ENCODE peak calls at places on chromosomes 5 and 9, in four cellular contexts. A is transverse colon, D is stomach, Z is A549. M is an unnamed sample.

GRCh38 chr5:142888469-142889085 is 118.4 kb downstream of the ARHGAP26 start:
- DNase-seq in A (no peak), D (no peak), Z (peak), M (no peak)

GRCh38 chr5:126107381-126107780 is 315.8 kb upstream of the GRAMD2B start:
- DNase-seq in D (no peak), A (no peak), Z (no peak), M (no peak)

GRCh38 chr5:38467353-38468040 is 88.9 kb downstream of the LIFR start:
- DNase-seq in A (no peak), Z (no peak), D (peak), M (peak)

GRCh38 chr5:90640484-90641059 is 82.0 kb downstream of the ADGRV1 start:
- DNase-seq in D (no peak), A (no peak), Z (no peak), M (no peak)

GRCh38 chr5:157568717-157569116 is 6.9 kb downstream of the ADAM19 start:
- DNase-seq in D (no peak), Z (no peak), A (no peak), M (no peak)

GRCh38 chr5:136195971-136196577 is 3.1 kb upstream of the SMIM32 start:
- DNase-seq in D (no peak), Z (no peak), A (no peak), M (no peak)

GRCh38 chr9:2602704-2603116 is 18.9 kb upstream of the VLDLR start:
- DNase-seq in Z (no peak), D (no peak), A (no peak), M (no peak)

GRCh38 chr5:151686673-151687378 is at the start of gene SPARC:
- DNase-seq in A (peak), D (no peak), Z (no peak), M (peak)

GRCh38 chr5:30878751-30879150 is 314.7 kb upstream of the CDH6 start:
- DNase-seq in Z (no peak), D (no peak), A (no peak), M (no peak)

GRCh38 chr9:136975624-136976023 is 1.7 kb upstream of the PTGDS start:
- DNase-seq in D (no peak), A (no peak), Z (no peak), M (no peak)

GRCh38 chr5:177529247-177529901 is 12.6 kb upstream of the DDX41 start:
- DNase-seq in Z (no peak), D (no peak), A (no peak), M (no peak)

GRCh38 chr9:128555180-128555721 is 2.9 kb downstream of the SPTAN1 start:
- DNase-seq in A (no peak), Z (peak), D (no peak), M (no peak)

GRCh38 chr9:112443636-112444035 is 43.0 kb upstream of the KIAA1958 start:
- DNase-seq in Z (no peak), A (no peak), D (no peak), M (no peak)

GRCh38 chr5:132459031-132459982 is 31.3 kb downstream of the IRF1 start:
- DNase-seq in D (peak), A (peak), Z (no peak), M (no peak)

GRCh38 chr9:135692410-135692809 is 6.9 kb downstream of the SOHLH1 start:
- DNase-seq in D (no peak), Z (no peak), A (no peak), M (no peak)

GRCh38 chr5:140351609-140352334 is 5.4 kb upstream of the HBEGF start:
- DNase-seq in Z (peak), A (peak), D (no peak), M (peak)

GRCh38 chr5:67361932-67362729 is 165.5 kb upstream of the CD180 start:
- DNase-seq in A (no peak), D (no peak), Z (no peak), M (no peak)

GRCh38 chr9:97638666-97639065 is 5.0 kb downstream of the NCBP1 start:
- DNase-seq in A (no peak), Z (peak), D (no peak), M (no peak)

GRCh38 chr9:95462419-95463121 is 54.2 kb downstream of the PTCH1 start:
- DNase-seq in A (peak), D (peak), Z (no peak), M (peak)

GRCh38 chr9:92728831-92729734 is 35.5 kb downstream of the BICD2 start:
- DNase-seq in D (peak), A (peak), Z (no peak), M (no peak)

GRCh38 chr5:135246605-135246922 is 152.5 kb downstream of the MACROH2A1 start:
- DNase-seq in A (no peak), Z (no peak), D (no peak), M (no peak)

GRCh38 chr9:94758844-94759243 is 32.3 kb downstream of the AOPEP start:
- DNase-seq in Z (no peak), D (no peak), A (no peak), M (no peak)

GRCh38 chr9:137459601-137460362 is 648 bp upstream of the NSMF start:
- DNase-seq in D (no peak), A (no peak), Z (no peak), M (peak)

GRCh38 chr5:171450423-171451246 is 31.2 kb downstream of the FGF18 start:
- DNase-seq in A (peak), Z (no peak), D (peak), M (peak)

GRCh38 chr9:127915801-127916664 is 808 bp downstream of the ST6GALNAC4 start:
- DNase-seq in Z (no peak), D (no peak), A (peak), M (no peak)

GRCh38 chr5:109062669-109063068 is 315.0 kb downstream of the FER start:
- DNase-seq in D (no peak), Z (no peak), A (no peak), M (no peak)

GRCh38 chr9:129006328-129007034 is 21.6 kb downstream of the SH3GLB2 start:
- DNase-seq in Z (peak), D (peak), A (peak), M (peak)

GRCh38 chr5:141560725-141561483 is 57.9 kb downstream of the DIAPH1 start:
- DNase-seq in Z (no peak), A (peak), D (peak), M (peak)

GRCh38 chr5:157253547-157253946 is 12.4 kb upstream of the CYFIP2 start:
- DNase-seq in Z (peak), D (peak), A (peak), M (peak)

GRCh38 chr5:123157797-123158528 is 68.9 kb downstream of the PRDM6 start:
- DNase-seq in D (no peak), A (no peak), Z (no peak), M (no peak)

GRCh38 chr5:135833961-135834638 is 363 bp upstream of the SLC25A48 start:
- DNase-seq in A (no peak), Z (no peak), D (no peak), M (no peak)

GRCh38 chr5:92337772-92338234 is 954.7 kb upstream of the ARRDC3 start:
- DNase-seq in Z (no peak), A (no peak), D (no peak), M (no peak)

GRCh38 chr5:143241892-143242291 is 161.6 kb downstream of the NR3C1 start:
- DNase-seq in A (no peak), Z (no peak), D (no peak), M (no peak)

GRCh38 chr5:144004146-144004545 is 166.3 kb downstream of the YIPF5 start:
- DNase-seq in D (no peak), A (no peak), Z (no peak), M (no peak)

GRCh38 chr5:14204785-14205321 is 61.7 kb downstream of the TRIO start:
- DNase-seq in D (peak), Z (peak), A (peak), M (peak)

DNA sequence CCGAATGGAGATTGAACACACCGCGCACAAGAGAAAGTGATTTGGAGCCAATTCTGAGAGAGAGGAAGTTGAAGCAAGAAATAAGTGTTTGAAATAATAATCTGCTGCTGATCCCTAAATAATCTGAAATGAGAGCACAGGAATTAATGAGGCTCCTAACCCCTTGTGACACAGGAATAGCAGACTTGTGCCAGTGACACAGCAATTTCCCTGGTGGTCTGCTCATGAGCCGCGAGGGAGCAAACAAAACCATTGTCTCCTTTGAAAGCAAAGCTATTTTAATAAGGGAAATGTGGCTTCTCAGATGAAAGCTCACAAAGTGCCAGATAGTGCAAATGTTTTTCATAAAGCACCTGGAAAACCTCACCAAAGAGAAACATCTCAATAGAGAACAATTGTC is 936.1 kb upstream of the WWC1 start:
- DNase-seq in D (no peak), A (no peak), Z (no peak), M (no peak)
- H3K4me3 ChIP-seq in D (no peak), A (no peak), Z (no peak), M (no peak)

DNA sequence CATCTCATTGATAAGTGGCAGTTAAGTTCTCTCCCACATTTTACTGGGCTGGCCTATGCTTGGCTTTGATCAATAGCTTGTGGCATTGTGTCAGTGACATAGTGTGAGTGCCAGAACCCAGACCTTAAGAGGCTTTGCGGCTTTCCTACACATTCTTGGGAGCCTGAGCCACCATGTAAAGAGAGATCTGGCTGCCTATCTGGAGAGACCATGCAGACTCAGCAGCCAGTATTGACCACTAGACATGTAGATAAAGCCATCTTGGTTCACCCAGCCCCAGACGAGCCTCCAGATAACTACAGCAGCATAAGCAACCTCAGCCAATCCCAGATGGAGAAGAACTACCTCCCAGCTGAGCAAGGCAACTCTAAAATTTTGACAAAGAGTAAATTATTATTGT is 28.6 kb downstream of the C9orf153 start:
- DNase-seq in D (no peak), A (no peak), Z (no peak), M (no peak)
- TF ChIP-seq EP300 in D (no peak), A (no peak), Z (no peak), M (no peak)

DNA sequence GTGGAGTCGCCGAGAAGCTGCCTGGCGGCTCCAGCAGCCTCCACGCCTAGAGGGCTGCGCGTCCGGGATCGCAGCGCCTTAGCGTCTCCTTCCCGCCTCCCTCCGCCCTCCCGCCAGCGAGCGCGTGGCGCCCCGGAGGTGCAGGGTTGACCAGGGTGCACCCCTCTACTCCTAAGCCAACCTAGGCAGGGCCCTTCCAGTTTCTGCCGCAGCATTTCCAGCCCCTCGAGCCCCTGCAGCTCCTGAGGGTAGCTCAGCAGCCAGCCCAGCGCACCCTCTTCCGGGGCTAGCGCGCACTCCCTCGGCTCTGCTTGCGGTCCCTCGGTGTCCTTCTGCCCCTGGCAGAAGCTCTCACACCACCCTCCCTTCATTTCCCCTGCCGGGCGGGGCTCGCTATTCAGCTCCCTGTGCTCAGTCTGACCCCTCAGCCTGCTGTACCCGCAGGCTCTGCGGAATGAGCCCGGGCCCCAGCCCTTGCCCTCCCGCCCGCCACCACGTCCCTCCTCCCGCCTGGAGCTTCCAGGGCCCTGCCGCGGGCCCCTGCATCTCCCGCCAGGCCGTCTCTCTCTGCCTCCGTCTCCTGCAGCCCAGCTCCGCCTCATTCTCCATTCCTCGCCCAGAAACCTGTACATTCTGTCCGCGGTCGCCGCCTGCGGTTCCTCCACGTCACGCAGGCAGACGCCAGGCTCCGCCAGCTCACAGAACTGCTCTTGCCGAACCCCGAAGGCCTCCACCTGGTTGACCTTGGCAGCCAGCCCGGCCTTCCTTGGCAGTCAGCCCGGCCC is 61.8 kb downstream of the SPATA31C2 start:
- DNase-seq in D (peak), Z (peak), A (peak), M (peak)
- TF ChIP-seq CTCF in D (peak), Z (peak), A (peak), M (no peak)

DNA sequence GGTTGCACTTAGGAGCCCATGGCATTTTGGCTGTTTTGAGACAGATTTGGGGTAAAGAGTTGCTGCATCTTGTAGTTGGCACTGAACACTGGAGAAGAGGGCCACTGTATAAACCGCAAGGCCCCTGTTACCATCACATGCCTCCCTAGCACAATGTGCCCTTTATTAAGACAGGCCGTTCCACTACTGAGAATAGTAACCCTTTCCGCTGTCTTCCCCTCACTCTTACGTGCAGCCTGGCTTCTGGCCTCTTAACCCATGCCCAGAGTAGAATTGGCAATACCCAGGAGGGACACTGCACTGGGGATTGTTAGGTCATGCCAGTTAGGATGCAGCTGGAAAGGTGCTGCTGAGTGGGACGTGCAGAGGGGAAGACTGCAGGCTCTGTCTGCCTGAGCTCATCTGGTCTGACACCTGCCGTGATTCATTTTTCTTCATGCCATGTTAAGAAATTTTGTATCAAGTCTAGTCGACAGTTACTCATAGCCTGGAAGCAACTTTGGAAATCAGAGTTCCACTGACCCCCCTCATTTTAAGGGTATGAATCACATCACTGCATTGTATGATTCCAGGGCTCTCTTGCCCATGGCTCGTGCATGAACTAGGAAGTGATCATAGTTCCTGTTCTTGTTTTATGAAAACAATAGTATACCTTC is 146.9 kb upstream of the DMRT1 start:
- DNase-seq in A (no peak), Z (peak), D (no peak), M (no peak)
- H3K4me3 ChIP-seq in A (no peak), Z (peak), D (peak), M (peak)

DNA sequence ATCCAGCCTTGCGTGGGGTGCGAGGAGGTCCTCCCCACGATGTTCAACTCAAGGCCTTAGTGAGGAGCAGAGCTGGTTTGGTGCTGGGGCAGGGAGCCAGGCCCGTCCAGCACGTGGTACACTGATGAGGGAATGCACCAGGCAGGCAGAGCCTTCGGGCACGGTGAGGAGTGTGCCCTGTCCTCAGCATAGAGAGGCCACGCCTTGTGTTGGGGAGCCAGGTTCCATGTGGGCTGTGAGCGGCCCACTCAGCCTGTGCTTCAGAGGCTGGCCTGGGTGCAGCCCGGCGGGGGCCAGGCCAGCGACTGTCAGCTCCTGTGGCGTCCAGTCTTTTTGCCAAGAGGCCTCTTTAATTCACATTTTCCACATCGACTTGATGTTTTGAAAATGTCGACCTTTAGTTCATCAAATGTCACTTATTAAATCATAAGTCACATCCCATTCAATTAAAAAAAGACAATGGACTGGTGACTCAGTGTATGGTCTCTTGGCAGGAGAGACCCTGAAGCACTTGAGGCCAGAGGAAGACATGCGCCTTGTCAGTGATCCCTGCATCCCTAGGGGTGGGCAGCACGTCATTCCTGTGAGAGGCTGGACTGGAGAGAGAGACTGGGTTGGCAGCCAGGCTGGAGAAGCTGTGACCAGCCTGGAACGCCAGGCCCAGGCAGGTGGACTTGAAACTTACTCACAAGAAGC is 21.7 kb downstream of the ERGIC1 start:
- DNase-seq in A (no peak), D (peak), Z (no peak), M (peak)
- TF ChIP-seq EP300 in A (no peak), D (no peak), Z (no peak), M (no peak)

DNA sequence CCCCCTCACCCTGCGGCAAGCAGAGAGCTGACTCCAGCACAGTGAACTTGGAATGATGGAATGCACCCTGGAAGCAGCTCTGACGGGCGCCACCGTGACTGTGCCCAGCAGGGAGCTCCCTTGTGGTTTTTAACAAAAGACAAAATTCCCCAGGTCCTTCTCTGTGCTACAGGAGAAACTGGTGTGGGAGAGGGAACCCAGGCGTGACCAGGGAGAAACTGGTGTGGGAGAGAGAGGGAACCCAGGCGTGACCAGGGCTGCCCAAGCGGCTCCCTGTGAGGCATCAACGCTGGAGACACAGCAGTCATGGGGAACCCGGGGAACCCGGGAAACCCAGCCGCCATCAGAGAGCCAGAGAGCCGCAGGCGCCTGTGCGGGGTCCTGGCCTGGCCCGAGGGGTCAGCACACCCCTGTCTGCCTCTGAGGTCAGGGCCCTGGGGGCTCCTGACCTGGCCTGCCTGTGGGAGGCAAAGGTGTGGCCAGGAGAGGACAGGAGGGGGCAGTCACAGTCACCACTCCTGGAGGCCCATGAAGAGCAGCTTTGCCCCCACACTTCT is 3.1 kb upstream of the AHRR start:
- DNase-seq in A (no peak), D (no peak), Z (no peak), M (no peak)
- TF ChIP-seq CTCF in A (no peak), D (no peak), Z (no peak), M (no peak)

GRCh38 chr9:38068616-38068865 is 486 bp downstream of the SHB start:
- DNase-seq in A (peak), D (peak), Z (no peak), M (no peak)
- H3K4me3 ChIP-seq in A (peak), D (peak), Z (peak), M (peak)